ENCODE peak calls at places on chromosome 1, in six cellular contexts. V is osteocyte, U is foreskin fibroblast, E is endothelial cell, H is fibroblast of mammary gland, C is glutamatergic neuron. T is an unnamed sample.

GRCh38 chr1:236021424-236022135 is 43.3 kb downstream of the NID1 start:
- DNase-seq in E (no peak), H (peak), U (peak), C (no peak), V (no peak), T (peak)

GRCh38 chr1:30331415-30332065 is 391.8 kb downstream of the MATN1 start:
- DNase-seq in H (no peak), V (no peak), U (no peak), C (no peak), E (no peak), T (no peak)

GRCh38 chr1:109040627-109041613 is 982 bp downstream of the WDR47 start:
- DNase-seq in V (peak), C (peak), U (peak), H (peak), E (peak), T (no peak)

GRCh38 chr1:18110598-18110939 is 3.0 kb downstream of the IGSF21 start:
- DNase-seq in V (no peak), H (no peak), C (peak), U (no peak), E (no peak), T (no peak)

GRCh38 chr1:63698001-63698838 is 75.6 kb upstream of the ROR1 start:
- DNase-seq in H (no peak), E (no peak), C (no peak), V (no peak), U (no peak), T (no peak)

GRCh38 chr1:226064816-226065248 is 2.3 kb downstream of the H3-3A start:
- DNase-seq in E (peak), U (peak), H (peak), C (no peak), V (peak), T (no peak)

GRCh38 chr1:214123061-214123784 is 135.4 kb downstream of the PROX1 start:
- DNase-seq in U (peak), H (peak), V (no peak), C (peak), E (peak), T (no peak)

GRCh38 chr1:213095467-213095866 is 44.4 kb downstream of the RPS6KC1 start:
- DNase-seq in U (no peak), C (no peak), V (no peak), E (no peak), H (no peak), T (no peak)

GRCh38 chr1:29236993-29237905 is 927 bp downstream of the PTPRU start:
- DNase-seq in E (peak), U (peak), H (no peak), V (no peak), C (peak), T (no peak)

GRCh38 chr1:93905734-93906133 is 3.5 kb downstream of the GCLM start:
- DNase-seq in C (no peak), U (peak), H (peak), E (no peak), V (no peak), T (no peak)

GRCh38 chr1:12620142-12620865 is 2.3 kb upstream of the DHRS3 start:
- DNase-seq in C (no peak), E (no peak), H (no peak), V (no peak), U (no peak), T (no peak)

GRCh38 chr1:109523706-109524105 is 14.2 kb upstream of the AMIGO1 start:
- DNase-seq in U (no peak), V (no peak), H (peak), E (no peak), C (no peak), T (no peak)

GRCh38 chr1:109186704-109187071 is 27.0 kb upstream of the SARS1 start:
- DNase-seq in E (no peak), U (peak), V (no peak), C (peak), H (no peak), T (no peak)

GRCh38 chr1:201376464-201377374 is 761 bp downstream of the TNNT2 start:
- DNase-seq in C (peak), U (peak), H (peak), V (no peak), E (peak), T (no peak)

GRCh38 chr1:211625040-211625439 is 46.1 kb upstream of the SLC30A1 start:
- DNase-seq in U (peak), H (peak), V (no peak), E (no peak), C (no peak), T (no peak)

GRCh38 chr1:89047734-89048133 is 17.3 kb downstream of the GBP1 start:
- DNase-seq in C (no peak), V (no peak), U (no peak), E (no peak), H (peak), T (no peak)

GRCh38 chr1:236338096-236338495 is 56.0 kb upstream of the EDARADD start:
- DNase-seq in C (no peak), V (no peak), U (peak), E (no peak), H (peak), T (no peak)

GRCh38 chr1:165686121-165686970 is 12.0 kb downstream of the ALDH9A1 start:
- DNase-seq in V (no peak), U (no peak), E (no peak), H (no peak), C (no peak), T (no peak)

GRCh38 chr1:240031009-240031408 is 60.7 kb upstream of the FMN2 start:
- DNase-seq in H (peak), V (no peak), E (no peak), U (peak), C (no peak), T (peak)

GRCh38 chr1:235563513-235563912 is 59.3 kb upstream of the B3GALNT2 start:
- DNase-seq in V (no peak), U (no peak), E (no peak), H (no peak), C (no peak), T (no peak)

GRCh38 chr1:174074757-174075156 is 52.6 kb upstream of the RC3H1 start:
- DNase-seq in H (peak), C (no peak), U (peak), E (no peak), V (no peak), T (peak)

GRCh38 chr1:17397910-17398700 is 26.1 kb downstream of the PADI6 start:
- DNase-seq in E (no peak), V (no peak), C (no peak), H (no peak), U (no peak), T (no peak)

GRCh38 chr1:48536477-48536876 is 64.5 kb upstream of the SPATA6 start:
- DNase-seq in H (no peak), V (no peak), U (no peak), E (no peak), C (no peak), T (no peak)

GRCh38 chr1:109847251-109847650 is 63.4 kb upstream of the CSF1 start:
- DNase-seq in U (no peak), V (no peak), E (no peak), C (no peak), H (no peak), T (no peak)

GRCh38 chr1:55673416-55673815 is 458.3 kb upstream of the USP24 start:
- DNase-seq in H (no peak), U (no peak), C (no peak), E (no peak), V (no peak), T (no peak)

GRCh38 chr1:55669308-55669707 is 454.1 kb upstream of the USP24 start:
- DNase-seq in H (peak), E (no peak), C (no peak), U (peak), V (no peak), T (peak)

DNA sequence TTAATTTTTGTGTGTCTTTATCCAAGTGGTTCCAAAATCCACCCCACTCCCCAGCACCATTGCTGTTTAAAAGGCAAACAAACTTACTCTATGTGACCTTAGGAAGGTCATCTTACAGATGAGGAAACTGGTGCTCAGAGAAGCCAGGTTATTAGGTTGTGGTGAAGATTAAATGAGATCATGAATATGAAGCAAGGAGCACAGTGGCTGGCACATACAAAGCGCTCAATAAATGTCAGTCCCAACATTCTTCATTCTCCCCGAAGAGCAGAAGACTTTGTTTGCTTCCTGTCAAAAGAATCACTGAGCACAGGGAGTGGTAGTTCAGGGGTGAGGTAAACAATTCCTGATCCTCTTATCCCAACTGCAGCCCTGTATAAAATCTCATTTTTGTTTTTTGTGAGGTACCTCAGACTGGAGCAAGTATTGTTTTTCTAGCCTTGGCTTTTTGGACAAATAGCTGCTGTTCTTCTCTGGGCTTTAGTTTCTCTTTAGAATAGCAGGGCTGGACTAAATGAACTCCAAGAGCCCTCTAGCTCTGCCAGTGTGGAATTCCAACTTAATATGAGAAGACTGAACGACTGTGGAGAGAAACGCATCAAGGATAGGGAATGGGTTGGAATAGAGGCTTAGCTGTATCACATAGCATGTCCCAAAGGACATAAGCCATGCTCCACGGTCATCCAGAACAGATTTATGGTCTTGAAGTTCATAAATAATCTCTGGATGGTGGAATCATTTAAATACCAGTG is 455.3 kb upstream of the USP24 start:
- DNase-seq in H (peak), U (peak), V (no peak), E (no peak), C (no peak), T (no peak)
- TF ChIP-seq CTCF in H (no peak), U (no peak), V (peak), E (no peak), C (no peak), T (peak)

GRCh38 chr1:46053734-46054133 is 78.7 kb downstream of the PIK3R3 start:
- DNase-seq in H (no peak), V (no peak), E (no peak), U (no peak), C (no peak), T (no peak)
- TF ChIP-seq CTCF in H (no peak), V (no peak), E (no peak), U (no peak), C (no peak), T (no peak)

GRCh38 chr1:44312652-44313196 is 42.3 kb downstream of the ERI3 start:
- DNase-seq in C (no peak), E (no peak), V (no peak), U (no peak), H (no peak), T (no peak)

GRCh38 chr1:44316231-44316759 is 38.8 kb downstream of the ERI3 start:
- DNase-seq in E (peak), H (no peak), U (no peak), C (no peak), V (no peak), T (no peak)

GRCh38 chr1:44315521-44315920 is 39.5 kb downstream of the ERI3 start:
- DNase-seq in C (peak), E (no peak), V (no peak), H (no peak), U (no peak), T (no peak)

GRCh38 chr1:44313265-44313918 is 41.7 kb downstream of the ERI3 start:
- DNase-seq in C (no peak), H (no peak), U (no peak), E (no peak), V (no peak), T (no peak)

DNA sequence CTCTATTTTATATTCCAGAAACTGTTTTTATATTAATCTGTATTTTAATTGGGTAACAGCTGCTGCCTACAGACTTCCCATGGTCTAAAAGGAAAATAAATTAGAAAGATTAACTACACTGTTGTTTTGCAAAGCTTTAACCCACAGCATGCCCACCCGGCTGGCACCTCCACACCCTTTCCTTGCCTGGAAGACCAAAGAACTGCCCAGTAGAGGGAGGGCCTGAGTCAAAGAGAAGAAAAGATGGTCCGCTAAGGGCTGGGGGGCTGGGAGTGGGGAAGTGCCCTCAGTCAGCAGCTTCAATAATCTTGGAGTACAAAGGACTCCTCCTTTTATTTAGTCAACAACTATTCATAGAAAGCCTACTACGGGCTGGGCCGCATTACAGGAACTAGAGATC is 40.7 kb downstream of the ERI3 start:
- DNase-seq in C (no peak), E (no peak), U (no peak), V (no peak), H (no peak), T (no peak)
- TF ChIP-seq CTCF in C (no peak), E (no peak), U (peak), V (peak), H (peak), T (peak)

GRCh38 chr1:223682502-223682901 is 17.0 kb upstream of the CAPN8 start:
- DNase-seq in V (no peak), H (no peak), U (no peak), E (no peak), C (no peak), T (no peak)

GRCh38 chr1:223683586-223684487 is 18.3 kb upstream of the CAPN8 start:
- DNase-seq in H (peak), U (peak), C (peak), E (peak), V (no peak), T (no peak)

GRCh38 chr1:223678841-223679240 is 13.3 kb upstream of the CAPN8 start:
- DNase-seq in E (no peak), V (no peak), C (no peak), H (no peak), U (no peak), T (no peak)

GRCh38 chr1:223680188-223680587 is 14.7 kb upstream of the CAPN8 start:
- DNase-seq in H (no peak), E (no peak), C (no peak), U (no peak), V (no peak), T (no peak)

GRCh38 chr1:223684488-223684792 is 18.9 kb upstream of the CAPN8 start:
- DNase-seq in E (no peak), V (no peak), U (no peak), C (no peak), H (no peak), T (no peak)
- TF ChIP-seq CTCF in E (peak), V (no peak), U (no peak), C (peak), H (no peak), T (no peak)

DNA sequence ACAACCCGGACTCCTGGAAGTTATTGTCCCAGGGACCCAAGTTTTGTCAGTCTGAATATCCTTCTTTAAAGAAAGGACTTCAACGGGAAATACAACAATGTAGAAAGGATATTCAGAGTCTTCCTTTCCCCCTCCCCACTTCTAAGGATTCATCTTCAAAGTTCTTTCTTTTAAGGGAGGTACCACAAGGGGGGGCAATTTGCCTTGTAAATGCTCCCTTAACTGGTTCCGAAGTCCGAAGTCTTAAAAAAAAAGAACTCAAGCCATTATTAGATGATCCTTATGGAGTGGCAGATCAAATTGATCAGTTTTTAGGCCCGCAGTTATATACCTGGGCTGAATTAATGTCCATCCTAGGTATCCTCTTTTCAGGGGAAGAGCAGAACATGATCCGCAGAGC is 47.0 kb downstream of the SERINC2 start:
- DNase-seq in V (no peak), U (peak), C (no peak), E (no peak), H (peak), T (no peak)
- TF ChIP-seq CTCF in V (peak), U (peak), C (no peak), E (peak), H (peak), T (peak)

GRCh38 chr1:229253170-229253974 is 17.5 kb upstream of the RAB4A start:
- DNase-seq in V (no peak), H (peak), U (peak), C (no peak), E (no peak), T (no peak)

GRCh38 chr1:229252228-229252984 is 18.5 kb upstream of the RAB4A start:
- DNase-seq in E (no peak), U (no peak), H (no peak), V (no peak), C (no peak), T (no peak)

GRCh38 chr1:229258031-229258850 is 12.7 kb upstream of the RAB4A start:
- DNase-seq in C (peak), H (peak), E (peak), V (no peak), U (peak), T (peak)

GRCh38 chr1:229258851-229259110 is 12.1 kb upstream of the RAB4A start:
- DNase-seq in H (peak), U (peak), C (no peak), V (no peak), E (no peak), T (no peak)

GRCh38 chr1:229254910-229255541 is 15.9 kb upstream of the RAB4A start:
- DNase-seq in U (no peak), E (no peak), C (no peak), V (no peak), H (peak), T (no peak)
- TF ChIP-seq CTCF in U (peak), E (no peak), C (no peak), V (peak), H (peak), T (peak)

DNA sequence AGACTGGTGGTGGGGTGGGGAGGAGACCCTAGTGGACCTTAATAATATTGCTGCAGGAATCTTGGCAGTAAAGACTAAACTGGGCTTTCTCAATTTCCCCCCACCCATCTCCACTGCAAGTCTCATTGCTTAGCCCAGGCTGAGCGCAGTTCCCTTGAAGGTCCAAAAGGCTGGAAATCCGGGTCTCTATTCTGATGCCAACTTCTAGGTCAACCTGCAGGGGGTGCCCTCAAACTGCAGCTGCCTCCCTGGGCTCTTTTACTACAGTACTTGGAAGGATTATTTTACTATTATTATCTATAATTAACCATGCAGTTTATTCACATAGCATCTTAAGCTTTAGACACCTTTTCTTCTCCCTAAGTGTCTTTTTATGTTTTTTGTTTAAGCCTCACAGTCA is 85.4 kb upstream of the WARS2 start:
- DNase-seq in E (no peak), V (no peak), H (no peak), C (no peak), U (no peak), T (no peak)
- TF ChIP-seq CTCF in E (no peak), V (no peak), H (peak), C (no peak), U (no peak), T (peak)

GRCh38 chr1:3762151-3762872 is 10.1 kb downstream of the CCDC27 start:
- DNase-seq in E (no peak), U (no peak), V (no peak), C (no peak), H (no peak), T (no peak)
- TF ChIP-seq CTCF in E (no peak), U (no peak), V (no peak), C (no peak), H (no peak), T (no peak)

GRCh38 chr1:91778964-91779363 is 107.0 kb downstream of the TGFBR3 start:
- DNase-seq in H (no peak), E (no peak), C (no peak), U (peak), V (no peak), T (no peak)

GRCh38 chr1:91781371-91781825 is 104.6 kb downstream of the TGFBR3 start:
- DNase-seq in V (no peak), E (no peak), U (peak), H (peak), C (no peak), T (no peak)

GRCh38 chr1:91777196-91777595 is 108.8 kb downstream of the TGFBR3 start:
- DNase-seq in H (no peak), E (no peak), U (no peak), C (no peak), V (no peak), T (no peak)

GRCh38 chr1:91777630-91778300 is 108.2 kb downstream of the TGFBR3 start:
- DNase-seq in V (no peak), H (no peak), U (no peak), C (no peak), E (no peak), T (no peak)

DNA sequence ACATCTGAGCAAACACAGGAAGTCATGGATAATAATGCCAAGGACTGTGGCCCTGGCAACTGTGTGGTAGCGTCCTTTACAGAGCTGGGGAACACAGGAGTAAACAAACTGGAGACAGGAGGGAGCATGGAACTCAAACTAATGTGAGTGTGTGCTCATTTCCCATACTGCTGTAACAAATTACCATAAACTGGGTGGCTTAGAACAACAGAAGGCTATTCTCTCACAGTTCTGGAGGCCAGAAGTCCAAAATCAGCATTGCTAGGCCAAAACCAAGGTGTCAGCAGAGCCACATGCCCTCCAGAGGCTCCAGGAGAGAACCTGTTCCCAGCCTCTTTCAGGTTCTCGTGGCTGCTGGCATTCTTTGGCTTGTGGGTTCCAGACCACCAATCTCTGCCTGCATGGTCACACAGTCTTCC is 106.3 kb downstream of the TGFBR3 start:
- DNase-seq in H (no peak), U (no peak), C (no peak), E (no peak), V (no peak), T (no peak)
- TF ChIP-seq CTCF in H (no peak), U (no peak), C (no peak), E (no peak), V (no peak), T (no peak)

DNA sequence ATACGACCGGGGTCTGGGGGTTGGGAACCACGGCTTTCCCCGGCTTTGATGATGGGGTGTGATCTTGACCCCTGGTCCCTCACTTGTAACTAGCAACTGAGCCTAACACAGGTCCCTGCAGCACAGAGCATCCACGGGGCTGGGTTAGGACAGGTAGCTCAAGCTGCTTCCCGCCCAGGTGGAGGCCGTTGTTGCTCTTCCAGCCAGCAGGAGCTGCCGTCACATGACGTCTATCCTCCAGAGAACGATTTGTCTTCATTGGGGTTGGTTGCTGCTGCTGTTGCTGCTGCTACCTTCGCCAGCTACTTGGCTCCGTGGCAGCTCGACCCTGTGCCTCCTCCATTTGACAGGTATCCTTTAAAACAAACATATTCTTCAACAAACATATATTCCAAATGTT is 74.3 kb upstream of the ADAR start:
- DNase-seq in C (no peak), V (no peak), H (no peak), E (no peak), U (no peak), T (no peak)
- TF ChIP-seq CTCF in C (no peak), V (no peak), H (no peak), E (no peak), U (no peak), T (no peak)

T was measured in AG09319.